ENCODE peak calls at places on chromosomes 7 and 10, in eight cellular contexts. H is BE2C, F is RWPE1, S is GM10248, A is progenitor cell of endocrine pancreas, E is MCF 10A, G is Panc1, D is AG09319. X is an unnamed sample.

GRCh38 chr7:151572136-151572535 is 52.4 kb upstream of the RHEB start:
- DNase-seq in E (no peak), F (no peak), A (no peak), G (no peak), H (no peak), S (no peak), D (peak; percentile 38), X (no peak)

GRCh38 chr10:113454341-113455061 is 98.4 kb upstream of the HABP2 start:
- DNase-seq in G (no peak), H (peak; percentile 66), D (no peak), F (peak; percentile 57), A (peak; percentile 31), E (peak; percentile 41), S (peak; percentile 46), X (no peak)

GRCh38 chr7:138449580-138449979 is 10.5 kb upstream of the TRIM24 start:
- DNase-seq in E (peak; percentile 5), H (peak; percentile 54), A (no peak), D (no peak), F (no peak), S (no peak), G (no peak), X (no peak)

GRCh38 chr10:113445736-113446135 is 107.1 kb upstream of the HABP2 start:
- DNase-seq in A (no peak), G (no peak), H (no peak), E (no peak), D (no peak), F (no peak), S (no peak), X (no peak)

GRCh38 chr7:129798616-129799349 is 154.0 kb downstream of the UBE2H start:
- DNase-seq in H (no peak), G (no peak), S (no peak), F (no peak), E (no peak), A (no peak), D (no peak), X (no peak)

GRCh38 chr10:4131407-4132215 is 346.6 kb upstream of the KLF6 start:
- DNase-seq in F (peak; percentile 50), D (peak; percentile 73), G (no peak), S (peak; percentile 44), E (peak; percentile 73), A (no peak), H (no peak), X (peak; percentile 93)

GRCh38 chr10:86545097-86545496 is 23.5 kb upstream of the WAPL start:
- DNase-seq in D (no peak), A (no peak), G (no peak), H (no peak), F (no peak), E (peak; percentile 43), S (no peak), X (no peak)

GRCh38 chr10:110336111-110336721 is 31.5 kb upstream of the SMNDC1 start:
- DNase-seq in S (no peak), A (no peak), D (peak; percentile 88), H (no peak), F (peak; percentile 93), E (peak; percentile 96), G (no peak), X (peak; percentile 98)

GRCh38 chr10:21572578-21572977 is 38.5 kb downstream of the MLLT10 start:
- DNase-seq in S (no peak), H (no peak), E (peak; percentile 59), F (no peak), A (no peak), D (peak; percentile 56), G (no peak), X (no peak)

DNA sequence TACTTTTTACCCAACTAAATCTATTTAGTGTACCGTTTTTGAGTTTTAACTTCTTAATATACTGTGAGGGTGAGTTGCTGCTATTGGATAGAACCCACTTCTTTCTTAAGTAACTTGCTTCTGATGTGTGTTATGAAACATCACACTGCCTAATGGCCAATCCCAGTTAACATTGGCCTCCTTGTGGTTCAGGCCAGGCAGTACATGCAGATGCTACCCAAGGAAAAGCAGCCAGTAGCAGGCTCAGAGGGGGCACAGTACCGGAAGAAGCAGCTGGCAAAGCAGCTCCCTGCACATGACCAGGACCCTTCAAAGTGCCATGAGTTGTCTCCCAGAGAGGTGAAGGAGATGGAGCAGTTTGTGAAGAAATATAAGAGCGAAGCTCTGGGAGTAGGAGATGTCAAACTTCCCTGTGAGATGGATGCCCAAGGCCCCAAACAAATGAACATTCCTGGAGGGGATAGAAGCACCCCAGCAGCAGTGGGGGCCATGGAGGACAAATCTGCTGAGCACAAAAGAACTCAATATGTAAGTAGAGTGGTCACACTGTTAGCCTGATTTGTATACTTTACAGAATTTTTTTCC is 39.7 kb downstream of the TES start:
- DNase-seq in A (no peak), D (no peak), F (peak; percentile 23), E (peak; percentile 52), S (no peak), G (no peak), H (peak; percentile 13), X (no peak)
- TF ChIP-seq CTCF in A (peak; percentile 54), D (peak; percentile 45), F (peak; percentile 35), E (peak; percentile 33), S (peak; percentile 12), G (peak; percentile 59), H (peak; percentile 45), X (peak; percentile 67)

GRCh38 chr10:107409517-107409916 is 245.0 kb upstream of the SORCS1 start:
- DNase-seq in S (no peak), E (peak; percentile 63), F (peak; percentile 12), H (peak; percentile 19), A (no peak), D (no peak), G (no peak), X (no peak)
- TF ChIP-seq CTCF in S (peak; percentile 63), E (peak; percentile 55), F (peak; percentile 40), H (peak; percentile 46), A (peak; percentile 35), D (peak; percentile 14), G (peak; percentile 30), X (peak; percentile 13)

DNA sequence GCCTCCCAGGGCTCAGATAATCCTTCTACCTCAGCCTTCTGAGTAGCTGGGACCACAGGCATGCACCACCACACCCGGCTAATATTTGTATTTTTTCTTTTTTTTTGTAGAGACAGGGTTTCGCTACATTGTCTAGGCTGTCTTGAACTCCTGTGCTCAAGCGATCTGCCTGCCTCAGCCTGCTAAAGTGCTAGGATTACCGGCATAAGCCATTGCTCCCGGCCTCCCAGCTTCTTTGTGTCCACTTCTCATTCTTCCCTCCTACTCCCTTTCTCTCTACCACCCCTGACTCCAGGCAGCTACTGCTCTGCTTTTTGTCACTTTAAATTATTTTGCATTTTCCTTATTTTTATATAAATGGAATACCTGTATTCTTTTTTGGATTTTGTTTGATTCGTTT is 83.4 kb downstream of the PALS2 start:
- DNase-seq in D (no peak), F (no peak), S (no peak), A (no peak), H (no peak), G (no peak), E (no peak), X (no peak)
- TF ChIP-seq CTCF in D (no peak), F (no peak), S (no peak), A (no peak), H (no peak), G (no peak), E (no peak), X (no peak)

GRCh38 chr7:2162959-2163358 is 69.8 kb downstream of the MAD1L1 start:
- DNase-seq in E (no peak), S (no peak), F (no peak), H (peak; percentile 58), D (no peak), G (no peak), A (no peak), X (no peak)

GRCh38 chr7:2164646-2165045 is 68.1 kb downstream of the MAD1L1 start:
- DNase-seq in F (no peak), G (no peak), E (no peak), A (no peak), D (no peak), S (no peak), H (no peak), X (no peak)

GRCh38 chr7:2165239-2165609 is 67.5 kb downstream of the MAD1L1 start:
- DNase-seq in S (no peak), D (no peak), H (no peak), G (no peak), A (no peak), E (no peak), F (no peak), X (no peak)

GRCh38 chr7:2163565-2163964 is 69.2 kb downstream of the MAD1L1 start:
- DNase-seq in F (no peak), E (no peak), A (no peak), D (no peak), H (no peak), S (no peak), G (no peak), X (no peak)

DNA sequence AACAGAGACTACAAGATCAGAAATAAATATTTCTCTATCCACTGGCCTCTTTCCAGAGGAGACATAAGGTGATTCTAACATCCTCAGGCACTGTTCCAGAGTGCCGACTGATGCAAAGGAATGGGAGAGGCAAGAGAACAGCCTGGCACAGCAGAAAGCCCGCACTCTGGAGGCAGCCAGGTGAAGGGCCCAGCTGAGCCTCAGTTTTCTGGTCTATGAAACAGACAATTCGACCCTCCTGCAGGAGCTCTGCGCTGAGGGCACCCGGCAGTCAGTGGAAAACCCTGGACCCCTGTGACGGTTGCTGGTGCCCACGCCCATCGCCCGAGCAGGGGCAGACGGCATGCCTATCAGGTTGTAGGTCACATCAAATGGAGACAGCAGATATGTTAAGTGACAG is 68.6 kb downstream of the MAD1L1 start:
- DNase-seq in G (no peak), A (no peak), F (no peak), H (no peak), S (no peak), D (no peak), E (no peak), X (no peak)
- TF ChIP-seq CTCF in G (no peak), A (no peak), F (no peak), H (no peak), S (no peak), D (no peak), E (no peak), X (no peak)

X was measured in BJ.